ENCODE peak calls at places on chromosome 2, in five cellular contexts. One of them, this sample, is unnamed. For H3K27me3, the result is how much of the 10 kb centered on the place peaks cover.

GRCh38 chr2:37191253-37191652 is 2.8 kb upstream of the SULT6B1 start:
- DNase-seq in body of pancreas: no peak
- DNase-seq in upper lobe of right lung: no peak
- DNase-seq in GM23248: no peak
- DNase-seq in fibroblast of lung: no peak
- DNase-seq in this sample: no peak

GRCh38 chr2:29394311-29394710 is 279.1 kb downstream of the CLIP4 start:
- DNase-seq in fibroblast of lung: no peak
- DNase-seq in GM23248: no peak
- DNase-seq in body of pancreas: no peak
- DNase-seq in upper lobe of right lung: no peak
- DNase-seq in this sample: no peak

GRCh38 chr2:20225294-20226151 is 593 bp upstream of the SDC1 start:
- DNase-seq in upper lobe of right lung: peak
- DNase-seq in GM23248: peak
- DNase-seq in body of pancreas: peak
- DNase-seq in fibroblast of lung: peak
- DNase-seq in this sample: peak

GRCh38 chr2:226273440-226273839 is 526.2 kb downstream of the IRS1 start:
- DNase-seq in body of pancreas: no peak
- DNase-seq in GM23248: no peak
- DNase-seq in fibroblast of lung: no peak
- DNase-seq in upper lobe of right lung: no peak
- DNase-seq in this sample: no peak

GRCh38 chr2:156430978-156431358 is 5.2 kb upstream of the GPD2 start:
- DNase-seq in fibroblast of lung: peak
- DNase-seq in body of pancreas: no peak
- DNase-seq in upper lobe of right lung: no peak
- DNase-seq in GM23248: peak
- DNase-seq in this sample: peak

GRCh38 chr2:196176142-196176738 is 4.9 kb upstream of the STK17B start:
- DNase-seq in fibroblast of lung: no peak
- DNase-seq in upper lobe of right lung: no peak
- DNase-seq in GM23248: no peak
- DNase-seq in body of pancreas: no peak
- DNase-seq in this sample: no peak

GRCh38 chr2:105373344-105373781 is 25.5 kb downstream of the FHL2 start:
- DNase-seq in fibroblast of lung: peak
- DNase-seq in GM23248: peak
- DNase-seq in upper lobe of right lung: no peak
- DNase-seq in body of pancreas: peak
- DNase-seq in this sample: no peak

GRCh38 chr2:134124047-134124753 is 129.7 kb upstream of the MGAT5 start:
- DNase-seq in GM23248: no peak
- DNase-seq in upper lobe of right lung: no peak
- DNase-seq in fibroblast of lung: peak
- DNase-seq in body of pancreas: peak
- DNase-seq in this sample: no peak

DNA sequence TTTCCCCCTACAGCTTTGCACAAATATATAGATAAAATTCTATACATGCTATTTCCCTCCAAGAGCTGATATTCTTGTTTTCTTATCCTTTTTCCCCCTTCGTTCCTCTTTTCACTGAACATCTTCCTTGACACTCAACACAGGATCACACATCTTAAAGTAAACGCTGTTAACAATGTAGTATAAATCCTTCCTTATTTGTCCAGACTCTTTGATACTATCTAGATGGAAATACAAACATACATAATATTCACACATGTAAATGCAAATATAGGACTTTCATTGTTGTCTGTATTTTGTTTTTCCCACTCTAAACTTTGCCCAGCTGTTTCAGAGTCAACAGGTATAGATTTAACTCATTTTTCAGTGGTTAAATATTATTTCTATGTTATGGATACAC is 3.0 kb upstream of the TACR1 start:
- DNase-seq in GM23248: no peak
- DNase-seq in body of pancreas: no peak
- DNase-seq in upper lobe of right lung: no peak
- DNase-seq in fibroblast of lung: no peak
- DNase-seq in this sample: no peak
- H3K27me3 ChIP-seq in GM23248: under half
- H3K27me3 ChIP-seq in body of pancreas: under half
- H3K27me3 ChIP-seq in upper lobe of right lung: under half
- H3K27me3 ChIP-seq in fibroblast of lung: under half
- H3K27me3 ChIP-seq in this sample: under half

GRCh38 chr2:41621578-41621977 is 426.2 kb upstream of the PKDCC start:
- DNase-seq in upper lobe of right lung: no peak
- DNase-seq in GM23248: no peak
- DNase-seq in fibroblast of lung: no peak
- DNase-seq in body of pancreas: no peak
- DNase-seq in this sample: no peak
- H3K27me3 ChIP-seq in upper lobe of right lung: under half
- H3K27me3 ChIP-seq in GM23248: under half
- H3K27me3 ChIP-seq in fibroblast of lung: under half
- H3K27me3 ChIP-seq in body of pancreas: under half
- H3K27me3 ChIP-seq in this sample: under half

DNA sequence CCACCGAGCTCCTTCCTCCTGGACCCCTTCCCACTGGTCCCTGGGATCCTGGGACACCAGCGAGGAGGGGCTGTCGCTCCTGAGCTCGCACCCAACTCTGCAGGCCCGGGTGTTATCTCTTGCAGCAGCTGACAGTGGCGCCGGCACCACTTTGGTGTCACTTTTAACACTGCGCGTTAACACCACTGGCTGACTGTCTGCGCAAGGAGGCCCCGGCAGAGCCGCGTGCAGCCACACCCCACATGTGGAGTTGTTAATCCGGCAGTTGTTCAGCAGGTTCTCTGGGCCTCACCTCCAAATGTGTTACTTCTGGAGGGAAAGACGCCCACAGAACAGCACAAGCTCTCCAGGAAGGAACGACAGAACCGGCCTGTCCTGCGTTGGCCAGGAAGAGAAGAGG is 155.0 kb upstream of the GLI2 start:
- DNase-seq in body of pancreas: no peak
- DNase-seq in upper lobe of right lung: no peak
- DNase-seq in fibroblast of lung: no peak
- DNase-seq in GM23248: no peak
- DNase-seq in this sample: no peak
- H3K27me3 ChIP-seq in body of pancreas: under half
- H3K27me3 ChIP-seq in upper lobe of right lung: under half
- H3K27me3 ChIP-seq in fibroblast of lung: under half
- H3K27me3 ChIP-seq in GM23248: under half
- H3K27me3 ChIP-seq in this sample: under half

DNA sequence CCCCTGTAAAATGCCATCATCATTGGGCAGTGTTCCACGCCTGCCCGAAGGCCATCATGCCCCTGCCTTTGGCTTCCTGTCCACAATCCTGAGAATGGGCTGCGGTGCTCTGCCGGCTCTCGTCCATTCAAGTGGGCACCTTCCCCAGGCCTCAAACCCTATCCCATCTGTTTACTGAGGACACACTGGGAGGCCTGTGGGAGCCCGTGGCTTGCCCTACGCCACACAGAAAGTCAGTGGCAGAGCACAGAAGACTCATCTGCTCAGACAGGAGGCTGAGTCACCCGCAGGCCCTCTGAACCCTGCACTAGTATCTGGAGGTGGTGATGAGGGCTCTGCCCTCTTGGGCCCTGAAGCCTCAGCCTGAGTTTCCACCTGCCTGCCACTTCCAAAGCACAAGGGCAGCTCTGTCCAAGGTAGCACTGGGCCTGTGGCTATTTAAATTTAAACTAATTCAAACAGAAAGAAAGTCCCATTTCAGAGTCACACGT is 19.1 kb upstream of the ANKRD53 start:
- DNase-seq in GM23248: no peak
- DNase-seq in fibroblast of lung: no peak
- DNase-seq in upper lobe of right lung: peak
- DNase-seq in body of pancreas: no peak
- DNase-seq in this sample: no peak
- H3K27me3 ChIP-seq in GM23248: under half
- H3K27me3 ChIP-seq in fibroblast of lung: under half
- H3K27me3 ChIP-seq in upper lobe of right lung: under half
- H3K27me3 ChIP-seq in body of pancreas: under half
- H3K27me3 ChIP-seq in this sample: under half

GRCh38 chr2:199471443-199472057 is 13.8 kb upstream of the SATB2 start:
- DNase-seq in GM23248: peak
- DNase-seq in fibroblast of lung: peak
- DNase-seq in body of pancreas: peak
- DNase-seq in upper lobe of right lung: peak
- DNase-seq in this sample: no peak
- H3K27me3 ChIP-seq in GM23248: under half
- H3K27me3 ChIP-seq in fibroblast of lung: half or more
- H3K27me3 ChIP-seq in body of pancreas: under half
- H3K27me3 ChIP-seq in upper lobe of right lung: half or more
- H3K27me3 ChIP-seq in this sample: under half

GRCh38 chr2:176140130-176140519 is 10.6 kb downstream of the HOXD8 start:
- DNase-seq in fibroblast of lung: no peak
- DNase-seq in GM23248: peak
- DNase-seq in body of pancreas: no peak
- DNase-seq in upper lobe of right lung: no peak
- DNase-seq in this sample: no peak

GRCh38 chr2:176139621-176140020 is 10.1 kb downstream of the HOXD8 start:
- DNase-seq in fibroblast of lung: no peak
- DNase-seq in upper lobe of right lung: no peak
- DNase-seq in GM23248: peak
- DNase-seq in body of pancreas: no peak
- DNase-seq in this sample: no peak

GRCh38 chr2:176139170-176139611 is 9.7 kb downstream of the HOXD8 start:
- DNase-seq in GM23248: peak
- DNase-seq in upper lobe of right lung: no peak
- DNase-seq in fibroblast of lung: no peak
- DNase-seq in body of pancreas: no peak
- DNase-seq in this sample: no peak

GRCh38 chr2:176138526-176139169 is 9.1 kb downstream of the HOXD8 start:
- DNase-seq in body of pancreas: no peak
- DNase-seq in GM23248: peak
- DNase-seq in fibroblast of lung: no peak
- DNase-seq in upper lobe of right lung: no peak
- DNase-seq in this sample: no peak

DNA sequence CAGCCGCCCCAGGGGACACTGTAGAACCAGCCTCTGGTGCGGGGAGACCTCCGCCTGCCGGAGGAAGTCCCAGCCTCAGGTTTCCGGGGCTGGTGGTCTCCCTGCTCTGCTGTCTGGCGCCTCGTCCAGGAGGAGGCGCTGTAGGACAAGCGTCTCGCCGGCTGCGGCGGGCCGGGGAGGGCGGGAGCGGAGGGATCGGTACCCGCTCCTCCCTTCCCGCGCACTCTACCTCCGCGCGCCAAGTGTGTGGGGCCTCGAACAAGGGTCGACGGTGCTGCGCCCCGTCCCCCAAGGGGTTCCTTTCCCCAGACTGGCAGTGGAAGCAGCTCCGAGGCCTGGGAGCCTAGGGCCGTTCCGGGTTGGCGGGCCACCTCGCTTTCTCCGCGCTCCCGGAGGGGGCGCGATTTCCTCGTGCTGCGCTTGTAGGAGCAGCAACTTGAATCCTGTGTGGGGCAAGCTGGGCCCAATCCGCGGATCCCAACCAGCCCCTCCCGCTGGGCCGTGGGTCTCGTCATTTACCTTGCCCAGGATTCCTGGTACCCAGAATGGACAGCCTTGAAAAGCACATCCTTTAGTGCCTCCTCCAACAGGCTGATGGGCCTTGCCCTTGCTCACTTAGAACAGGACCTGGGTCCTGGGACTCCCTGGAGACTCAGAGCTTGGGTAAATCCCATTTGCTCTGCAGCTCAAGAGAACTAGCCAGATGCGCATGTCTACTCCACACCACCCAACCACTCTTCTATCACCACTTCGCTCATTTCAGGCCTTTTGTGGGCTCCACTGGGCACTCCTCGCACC is 10.6 kb upstream of the HOXD4 start:
- DNase-seq in upper lobe of right lung: peak
- DNase-seq in GM23248: peak
- DNase-seq in fibroblast of lung: peak
- DNase-seq in body of pancreas: peak
- DNase-seq in this sample: peak
- H3K27me3 ChIP-seq in upper lobe of right lung: half or more
- H3K27me3 ChIP-seq in GM23248: under half
- H3K27me3 ChIP-seq in fibroblast of lung: half or more
- H3K27me3 ChIP-seq in body of pancreas: under half
- H3K27me3 ChIP-seq in this sample: half or more

GRCh38 chr2:199463000-199463692 is 5.4 kb upstream of the SATB2 start:
- DNase-seq in body of pancreas: peak
- DNase-seq in fibroblast of lung: peak
- DNase-seq in upper lobe of right lung: peak
- DNase-seq in GM23248: peak
- DNase-seq in this sample: no peak

GRCh38 chr2:199460101-199460671 is 2.4 kb upstream of the SATB2 start:
- DNase-seq in body of pancreas: no peak
- DNase-seq in upper lobe of right lung: no peak
- DNase-seq in GM23248: peak
- DNase-seq in fibroblast of lung: peak
- DNase-seq in this sample: peak

GRCh38 chr2:199462167-199462976 is 4.6 kb upstream of the SATB2 start:
- DNase-seq in upper lobe of right lung: no peak
- DNase-seq in fibroblast of lung: no peak
- DNase-seq in GM23248: no peak
- DNase-seq in body of pancreas: no peak
- DNase-seq in this sample: no peak

GRCh38 chr2:199460808-199461454 is 3.2 kb upstream of the SATB2 start:
- DNase-seq in GM23248: no peak
- DNase-seq in body of pancreas: no peak
- DNase-seq in upper lobe of right lung: no peak
- DNase-seq in fibroblast of lung: peak
- DNase-seq in this sample: no peak

DNA sequence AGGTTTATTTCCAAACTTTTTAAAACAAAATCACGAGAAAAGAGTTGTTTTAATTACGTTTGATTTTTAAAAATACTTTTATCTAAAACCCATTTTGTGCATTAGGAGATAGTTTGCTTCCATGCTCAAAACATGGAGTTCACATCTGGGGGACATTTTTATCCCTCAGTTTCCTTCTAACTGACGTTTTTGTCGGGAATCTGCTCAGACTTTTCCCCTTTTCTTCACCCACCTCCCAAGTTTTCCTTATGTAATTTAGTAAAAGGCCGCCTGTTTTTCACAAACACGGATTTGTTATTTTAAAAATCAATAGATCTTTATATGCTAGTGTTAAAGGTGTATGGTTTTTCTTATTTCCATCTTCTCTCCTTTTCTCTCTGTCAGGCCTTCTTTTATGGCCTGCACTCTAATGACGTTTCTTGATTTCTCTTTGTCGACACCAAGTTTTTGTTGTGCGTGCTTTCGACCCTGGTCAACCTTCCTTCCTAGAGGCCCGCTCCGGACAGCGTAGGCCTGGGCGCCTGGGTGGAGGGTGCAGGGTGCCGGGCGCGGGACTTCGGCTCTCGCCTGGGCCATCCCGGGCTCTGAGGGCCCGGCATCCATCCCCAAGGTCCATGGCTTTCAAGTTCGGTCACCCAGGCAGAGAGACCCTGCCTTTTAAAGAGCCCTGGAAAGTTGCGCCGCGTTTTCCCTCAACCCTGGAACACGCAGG is 3.9 kb upstream of the SATB2 start:
- DNase-seq in GM23248: no peak
- DNase-seq in fibroblast of lung: no peak
- DNase-seq in upper lobe of right lung: no peak
- DNase-seq in body of pancreas: no peak
- DNase-seq in this sample: no peak
- H3K27me3 ChIP-seq in GM23248: under half
- H3K27me3 ChIP-seq in fibroblast of lung: under half
- H3K27me3 ChIP-seq in upper lobe of right lung: half or more
- H3K27me3 ChIP-seq in body of pancreas: under half
- H3K27me3 ChIP-seq in this sample: half or more

This sample was measured in bronchial epithelial cell.